ENCODE peak calls at places on chromosomes 16 and 17, in eight cellular contexts. N is GM12865, Q is fibroblast of lung, O is IMR-90, I is ovary, S is adrenal gland, K is tibial artery, T is epithelial cell of proximal tubule. Z is an unnamed sample.

GRCh38 chr16:9859706-9860105 is 322.5 kb downstream of the GRIN2A start:
- DNase-seq in N (no peak), Q (no peak), O (no peak), I (no peak), S (no peak), K (no peak), T (no peak), Z (no peak)

GRCh38 chr17:58215685-58216084 is 3.4 kb downstream of the MKS1 start:
- DNase-seq in N (no peak), Q (no peak), O (no peak), I (no peak), S (no peak), K (no peak), T (no peak), Z (no peak)

GRCh38 chr16:8850279-8850885 is 18.4 kb downstream of the CARHSP1 start:
- DNase-seq in N (no peak), Q (peak; percentile 71), O (peak; percentile 87), I (no peak), S (peak; percentile 88), K (peak; percentile 73), T (no peak), Z (peak; percentile 83)

GRCh38 chr17:1714488-1714979 is 4.4 kb upstream of the TLCD2 start:
- DNase-seq in N (no peak), Q (peak; percentile 97), O (peak; percentile 97), I (peak; percentile 99), S (peak; percentile 99), K (peak; percentile 99), T (peak; percentile 68), Z (peak; percentile 98)

GRCh38 chr17:12041316-12041715 is 20.6 kb downstream of the MAP2K4 start:
- DNase-seq in N (no peak), Q (peak; percentile 73), O (peak; percentile 87), I (no peak), S (peak; percentile 12), K (no peak), T (no peak), Z (peak; percentile 64)

GRCh38 chr16:23248261-23249194 is 53.6 kb upstream of the SCNN1B start:
- DNase-seq in N (no peak), Q (no peak), O (no peak), I (no peak), S (no peak), K (no peak), T (no peak), Z (no peak)

GRCh38 chr17:36918260-36918691 is 19.0 kb upstream of the LHX1 start:
- DNase-seq in N (no peak), Q (no peak), O (peak; percentile 53), I (no peak), S (no peak), K (no peak), T (no peak), Z (no peak)

GRCh38 chr16:23909792-23910418 is 74.1 kb downstream of the PRKCB start:
- DNase-seq in N (no peak), Q (no peak), O (no peak), I (no peak), S (no peak), K (no peak), T (no peak), Z (no peak)

GRCh38 chr16:58402796-58403195 is 10.5 kb downstream of the GINS3 start:
- DNase-seq in N (no peak), Q (no peak), O (peak; percentile 16), I (no peak), S (no peak), K (no peak), T (no peak), Z (no peak)

DNA sequence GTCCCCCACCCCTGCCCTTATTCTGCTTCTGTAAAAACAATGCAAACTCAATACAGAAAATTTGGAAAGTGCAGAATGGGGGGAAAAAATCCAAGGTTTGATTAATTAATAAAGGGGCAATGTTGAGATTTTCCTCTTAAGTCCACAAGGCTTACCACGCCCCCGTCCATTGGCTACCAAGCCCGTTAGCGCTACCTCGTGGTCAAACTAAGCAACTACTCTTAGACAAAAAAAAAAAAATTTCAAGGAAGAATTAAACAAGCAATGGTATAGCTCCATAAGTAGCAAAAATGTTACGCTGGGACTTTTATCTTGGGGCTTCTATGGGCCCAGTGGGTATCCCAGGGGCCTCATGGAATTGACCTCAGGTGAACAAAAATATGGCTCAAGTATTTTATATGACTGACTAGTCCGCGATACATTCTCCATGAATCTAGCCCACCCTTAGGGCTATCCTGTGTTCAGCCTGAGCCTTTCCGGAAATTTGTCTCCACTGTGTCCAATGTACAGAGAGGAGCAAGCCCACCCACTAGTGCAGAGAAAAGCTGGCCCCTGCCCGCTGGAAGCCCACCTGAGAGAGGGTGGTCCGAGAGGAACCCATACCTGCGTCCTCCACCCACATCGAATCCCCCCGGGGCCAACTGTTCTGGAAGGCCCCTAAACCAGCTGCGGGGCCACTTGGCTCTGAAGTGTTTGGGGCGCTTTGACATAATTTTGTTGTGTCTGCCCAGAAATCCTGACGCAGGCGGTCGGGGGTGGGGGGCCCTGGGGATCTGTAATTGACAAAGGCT is 19.1 kb upstream of the TEX2 start:
- DNase-seq in N (peak; percentile 83), Q (peak; percentile 88), O (peak; percentile 83), I (peak; percentile 61), S (peak; percentile 72), K (no peak), T (no peak), Z (peak; percentile 84)
- H3K4me3 ChIP-seq in N (no peak overlapping the region), Q (no peak overlapping the region), O (no peak overlapping the region), I (no peak overlapping the region), S (no peak overlapping the region), K (no peak overlapping the region), T (no peak overlapping the region), Z (no peak overlapping the region)

DNA sequence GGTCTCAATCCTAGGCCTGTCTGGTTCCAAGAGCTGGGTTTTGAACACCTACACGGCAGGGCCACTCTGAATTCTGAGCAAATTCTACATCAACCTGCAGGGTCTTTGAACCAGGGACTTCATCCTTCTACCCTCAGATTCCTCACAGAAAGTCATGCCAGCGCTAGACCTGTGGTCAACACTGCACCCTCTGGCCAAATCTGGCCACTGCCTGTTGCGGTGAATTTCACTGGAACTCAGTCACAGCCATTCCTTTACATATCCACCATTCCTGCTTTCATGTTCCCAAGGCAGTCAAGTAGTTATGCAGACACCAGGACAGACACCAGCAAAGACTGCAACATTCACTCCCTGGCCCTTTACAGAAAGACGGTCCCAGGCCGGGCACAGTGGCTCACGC is 144.6 kb downstream of the C16orf95 start:
- DNase-seq in N (no peak), Q (no peak), O (no peak), I (no peak), S (no peak), K (no peak), T (no peak), Z (no peak)
- TF ChIP-seq CTCF in N (no peak), Q (no peak), O (peak; percentile 14), I (no peak), S (no peak), K (no peak), T (no peak), Z (peak; percentile 11)

DNA sequence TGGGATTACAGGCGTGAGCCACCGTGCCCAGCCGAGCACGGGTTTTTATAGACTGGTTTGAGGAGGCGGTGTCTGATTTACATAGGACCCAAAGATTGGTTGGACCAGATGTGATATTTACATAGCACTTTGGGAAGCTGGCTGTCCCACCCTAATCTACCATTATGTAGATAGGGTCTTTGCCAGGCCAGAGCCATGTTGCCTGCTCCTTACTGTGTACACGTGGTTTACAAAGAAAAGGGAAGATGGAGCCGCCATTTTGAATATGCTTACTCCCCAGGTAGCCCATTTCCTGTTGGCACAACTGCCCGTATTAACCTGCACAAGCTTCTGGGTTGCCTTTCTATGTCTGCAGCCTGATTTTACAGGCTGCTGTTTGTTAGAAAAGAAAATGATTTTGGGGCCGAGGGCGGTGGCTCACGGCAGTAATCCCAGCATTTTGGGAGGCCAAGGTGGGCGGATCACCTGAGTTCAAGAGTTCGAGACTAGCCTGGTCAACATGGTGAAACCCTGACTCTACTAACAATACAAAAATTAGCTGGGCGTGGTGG is 89.9 kb upstream of the EEF2KMT start:
- DNase-seq in N (no peak), Q (no peak), O (no peak), I (no peak), S (no peak), K (no peak), T (no peak), Z (no peak)
- H3K4me3 ChIP-seq in N (no peak overlapping the region), Q (no peak overlapping the region), O (no peak overlapping the region), I (no peak overlapping the region), S (no peak overlapping the region), K (no peak overlapping the region), T (no peak overlapping the region), Z (no peak overlapping the region)

GRCh38 chr16:56462064-56462796 is 10.9 kb downstream of the OGFOD1 start:
- DNase-seq in N (no peak), Q (no peak), O (no peak), I (no peak), S (peak; percentile 24), K (no peak), T (no peak), Z (no peak)

GRCh38 chr16:56460101-56460500 is 8.7 kb downstream of the OGFOD1 start:
- DNase-seq in N (no peak), Q (no peak), O (no peak), I (no peak), S (no peak), K (no peak), T (no peak), Z (peak; percentile 17)

GRCh38 chr16:56468800-56469199 is 17.4 kb downstream of the OGFOD1 start:
- DNase-seq in N (no peak), Q (no peak), O (no peak), I (no peak), S (no peak), K (no peak), T (no peak), Z (no peak)

GRCh38 chr16:56457927-56458470 is 6.6 kb downstream of the OGFOD1 start:
- DNase-seq in N (no peak), Q (no peak), O (no peak), I (no peak), S (no peak), K (no peak), T (no peak), Z (no peak)

GRCh38 chr16:56463153-56463552 is 11.8 kb downstream of the OGFOD1 start:
- DNase-seq in N (no peak), Q (no peak), O (no peak), I (no peak), S (no peak), K (no peak), T (no peak), Z (no peak)
- TF ChIP-seq CTCF in N (no peak), Q (no peak), O (no peak), I (no peak), S (no peak), K (no peak), T (no peak), Z (no peak)

DNA sequence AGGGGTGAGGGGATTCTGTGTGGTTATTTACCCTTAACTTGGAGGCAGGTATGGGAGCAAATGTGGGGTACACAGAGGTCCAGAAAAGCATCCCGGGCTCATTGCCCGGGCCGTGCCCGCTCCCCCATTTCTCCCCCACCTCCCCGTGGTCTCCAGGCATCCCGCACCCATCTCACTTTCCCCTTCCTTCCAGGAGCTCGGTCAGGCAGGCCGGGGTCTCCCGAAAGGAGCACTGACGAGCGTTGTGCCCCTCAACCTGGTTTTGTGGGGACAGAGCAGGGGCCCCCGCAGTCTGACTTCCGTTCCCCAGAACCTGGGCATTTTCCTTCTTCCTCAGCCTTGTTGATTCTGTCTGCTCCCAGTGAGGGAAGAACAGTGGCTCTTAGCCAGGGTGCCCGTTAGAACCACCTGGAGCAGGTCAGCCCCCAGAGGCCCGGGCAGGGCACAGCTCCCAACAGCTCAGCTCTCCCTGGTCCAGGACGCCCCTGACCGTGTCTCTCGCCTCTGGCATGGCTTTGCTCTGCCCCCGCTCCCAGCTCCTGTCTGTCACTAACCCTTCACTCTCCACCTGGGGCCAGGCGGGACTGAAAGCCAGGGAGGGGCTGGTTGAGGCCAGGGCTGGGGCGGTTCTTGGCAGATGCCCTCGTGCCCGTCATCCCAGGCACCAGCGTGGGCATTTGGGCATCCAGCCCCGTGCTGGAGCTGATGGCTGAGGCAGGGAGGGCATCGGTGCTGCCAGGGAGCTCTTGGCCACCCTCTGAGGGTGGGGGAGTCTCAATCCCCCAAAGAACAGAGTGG is 12.5 kb upstream of the NUDT16L1 start:
- DNase-seq in N (no peak), Q (no peak), O (no peak), I (peak; percentile 52), S (no peak), K (no peak), T (no peak), Z (no peak)
- H3K4me3 ChIP-seq in N (no peak overlapping the region), Q (peak overlapping the region; percentile 23), O (no peak overlapping the region), I (peak overlapping the region; percentile 31), S (no peak overlapping the region), K (no peak overlapping the region), T (peak overlapping the region; percentile 44), Z (peak overlapping the region; percentile 48)